ENCODE peak calls at places on chromosomes 6 and 20, in eight cellular contexts. K is stomach, D is ovary, E is A549, X is tibial nerve, N is suprapubic skin, Y is K562, J is HepG2. Q is an unnamed sample.
A peak's percentile ranks its signal among the peaks of the same experiment; 100 is the strongest.

GRCh38 chr6:157145656-157146285 is 177.5 kb downstream of the TMEM242 start:
- DNase-seq in K (no peak), D (no peak), E (no peak), X (no peak), N (no peak), Y (no peak), J (no peak), Q (no peak)

GRCh38 chr6:125811259-125811658 is 20.5 kb downstream of the NCOA7 start:
- DNase-seq in K (no peak), D (no peak), E (no peak), X (no peak), N (no peak), Y (no peak), J (no peak), Q (no peak)

GRCh38 chr6:130760006-130760405 is 67.2 kb upstream of the SMLR1 start:
- DNase-seq in K (no peak), D (no peak), E (peak; percentile 13), X (no peak), N (no peak), Y (no peak), J (peak; percentile 64), Q (no peak)

GRCh38 chr20:7911586-7912330 is 28.5 kb downstream of the HAO1 start:
- DNase-seq in K (no peak), D (no peak), E (no peak), X (no peak), N (no peak), Y (no peak), J (no peak), Q (no peak)

GRCh38 chr6:158036261-158036660 is 54.6 kb downstream of the SYNJ2 start:
- DNase-seq in K (no peak), D (no peak), E (no peak), X (no peak), N (no peak), Y (no peak), J (no peak), Q (no peak)

GRCh38 chr20:24475356-24475755 is 5.9 kb downstream of the SYNDIG1 start:
- DNase-seq in K (no peak), D (no peak), E (no peak), X (no peak), N (no peak), Y (no peak), J (no peak), Q (no peak)

GRCh38 chr20:57772349-57772964 is 62.6 kb upstream of the PMEPA1 start:
- DNase-seq in K (no peak), D (no peak), E (peak; percentile 98), X (no peak), N (peak; percentile 46), Y (no peak), J (no peak), Q (no peak)

GRCh38 chr6:42889815-42890214 is 10.4 kb downstream of the RPL7L1 start:
- DNase-seq in K (no peak), D (no peak), E (no peak), X (no peak), N (no peak), Y (peak; percentile 8), J (no peak), Q (no peak)

GRCh38 chr20:62382306-62383198 is 4.4 kb upstream of the RPS21 start:
- DNase-seq in K (peak; percentile 89), D (peak; percentile 78), E (peak; percentile 87), X (peak; percentile 49), N (no peak), Y (peak; percentile 76), J (peak; percentile 87), Q (peak; percentile 24)

GRCh38 chr6:4647414-4648365 is 128.5 kb upstream of the CDYL start:
- DNase-seq in K (peak; percentile 72), D (peak; percentile 75), E (peak; percentile 81), X (peak; percentile 32), N (peak; percentile 84), Y (peak; percentile 87), J (peak; percentile 53), Q (peak; percentile 77)

GRCh38 chr20:63855363-63856110 is 5.8 kb upstream of the ABHD16B start:
- DNase-seq in K (no peak), D (peak; percentile 71), E (no peak), X (no peak), N (no peak), Y (no peak), J (no peak), Q (peak; percentile 69)

GRCh38 chr6:67000121-67000520 is 1293.1 kb upstream of the EYS start:
- DNase-seq in K (no peak), D (no peak), E (no peak), X (no peak), N (no peak), Y (no peak), J (no peak), Q (no peak)

GRCh38 chr6:149938571-149939462 is 3.0 kb upstream of the ULBP2 start:
- DNase-seq in K (no peak), D (no peak), E (no peak), X (no peak), N (no peak), Y (no peak), J (no peak), Q (peak; percentile 85)

GRCh38 chr20:24297928-24298327 is 171.5 kb upstream of the SYNDIG1 start:
- DNase-seq in K (no peak), D (no peak), E (no peak), X (no peak), N (no peak), Y (no peak), J (no peak), Q (no peak)

GRCh38 chr6:31114970-31115849 is 610 bp downstream of the PSORS1C1 start:
- DNase-seq in K (no peak), D (no peak), E (peak; percentile 79), X (no peak), N (no peak), Y (no peak), J (peak; percentile 25), Q (no peak)

GRCh38 chr6:95804847-95805541 is 210.8 kb upstream of the FUT9 start:
- DNase-seq in K (peak; percentile 61), D (no peak), E (no peak), X (no peak), N (no peak), Y (no peak), J (peak; percentile 98), Q (no peak)

GRCh38 chr6:64831680-64832079 is 875.3 kb downstream of the EYS start:
- DNase-seq in K (no peak), D (no peak), E (no peak), X (no peak), N (no peak), Y (no peak), J (no peak), Q (no peak)

GRCh38 chr6:70717038-70717801 is 49.5 kb downstream of the SMAP1 start:
- DNase-seq in K (no peak), D (no peak), E (no peak), X (no peak), N (no peak), Y (no peak), J (no peak), Q (no peak)

GRCh38 chr6:11769816-11770545 is 8.6 kb downstream of the ADTRP start:
- DNase-seq in K (no peak), D (no peak), E (no peak), X (no peak), N (no peak), Y (no peak), J (no peak), Q (no peak)

GRCh38 chr6:83247471-83247870 is 54.3 kb downstream of the RWDD2A start:
- DNase-seq in K (no peak), D (no peak), E (no peak), X (no peak), N (no peak), Y (no peak), J (no peak), Q (no peak)

GRCh38 chr6:90319979-90320667 is 23.5 kb upstream of the BACH2 start:
- DNase-seq in K (no peak), D (no peak), E (no peak), X (no peak), N (no peak), Y (no peak), J (no peak), Q (no peak)

GRCh38 chr20:56004611-56005388 is 519 bp downstream of the CBLN4 start:
- DNase-seq in K (no peak), D (peak; percentile 42), E (no peak), X (no peak), N (no peak), Y (no peak), J (no peak), Q (peak; percentile 72)
- TF ChIP-seq EP300 in K (no peak), D (no peak), E (no peak), X (no peak), N (no peak), Y (no peak), J (no peak), Q (no peak)

GRCh38 chr20:19024296-19025035 is 188.0 kb upstream of the SLC24A3 start:
- DNase-seq in K (no peak), D (no peak), E (no peak), X (no peak), N (no peak), Y (no peak), J (no peak), Q (no peak)
- TF ChIP-seq CTCF in K (no peak), D (no peak), E (no peak), X (no peak), N (no peak), Y (no peak), J (no peak), Q (no peak)

GRCh38 chr20:52313335-52313963 is 121.9 kb upstream of the ZFP64 start:
- DNase-seq in K (no peak), D (peak; percentile 35), E (peak; percentile 59), X (no peak), N (no peak), Y (no peak), J (peak; percentile 60), Q (no peak)
- TF ChIP-seq EP300 in K (no peak), D (no peak), E (no peak), X (no peak), N (no peak), Y (no peak), J (no peak), Q (no peak)

GRCh38 chr6:6176132-6176531 is 144.3 kb downstream of the F13A1 start:
- DNase-seq in K (no peak), D (no peak), E (no peak), X (no peak), N (no peak), Y (no peak), J (no peak), Q (no peak)

GRCh38 chr6:6178795-6179194 is 141.7 kb downstream of the F13A1 start:
- DNase-seq in K (no peak), D (no peak), E (no peak), X (no peak), N (no peak), Y (no peak), J (no peak), Q (no peak)

GRCh38 chr6:6176829-6177228 is 143.6 kb downstream of the F13A1 start:
- DNase-seq in K (no peak), D (no peak), E (no peak), X (no peak), N (no peak), Y (no peak), J (no peak), Q (no peak)

GRCh38 chr6:6177754-6178153 is 142.7 kb downstream of the F13A1 start:
- DNase-seq in K (no peak), D (no peak), E (no peak), X (no peak), N (no peak), Y (no peak), J (no peak), Q (no peak)

DNA sequence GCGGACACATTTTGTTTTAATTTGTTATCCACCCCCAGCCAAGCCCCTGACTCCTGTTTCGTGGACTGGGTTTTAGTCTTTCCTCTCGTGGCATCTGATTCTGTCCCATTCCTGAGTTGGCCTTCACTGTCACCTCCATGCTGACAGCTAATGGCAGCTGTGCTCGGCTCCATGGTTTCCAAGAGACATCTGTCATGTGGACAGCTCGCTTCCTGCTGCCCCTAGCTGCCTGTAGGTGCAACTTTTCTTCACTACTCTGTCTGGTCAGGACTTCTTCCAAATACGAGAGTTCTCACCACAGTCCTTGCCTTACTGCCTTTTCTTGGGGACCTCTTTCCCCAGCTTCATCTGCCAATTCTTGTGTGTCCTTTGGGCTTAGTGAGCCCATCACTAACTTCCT is 140.6 kb downstream of the F13A1 start:
- DNase-seq in K (no peak), D (no peak), E (peak; percentile 4), X (no peak), N (no peak), Y (no peak), J (no peak), Q (no peak)
- TF ChIP-seq CTCF in K (no peak), D (no peak), E (no peak), X (no peak), N (no peak), Y (peak; percentile 11), J (no peak), Q (no peak)